ENCODE peak calls at places on chromosomes 2 and 18, in ten cellular contexts. One of them, this sample, is unnamed. For H3K9me3, the result is how much of the 10 kb centered on the place peaks cover.

GRCh38 chr18:56647071-56647470 is 4.1 kb upstream of the WDR7 start:
- DNase-seq in neural progenitor cell: no peak
- DNase-seq in ovary: no peak
- DNase-seq in SJCRH30: no peak
- DNase-seq in tibial artery: no peak
- DNase-seq in osteoblast: no peak
- DNase-seq in A549: no peak
- DNase-seq in mucosa of descending colon: no peak
- DNase-seq in cardiac muscle cell: no peak
- DNase-seq in CD8-positive, alpha-beta T cell: no peak
- DNase-seq in this sample: no peak

GRCh38 chr2:190714958-190715357 is 66.1 kb downstream of the NAB1 start:
- DNase-seq in mucosa of descending colon: no peak
- DNase-seq in CD8-positive, alpha-beta T cell: no peak
- DNase-seq in A549: no peak
- DNase-seq in neural progenitor cell: no peak
- DNase-seq in cardiac muscle cell: no peak
- DNase-seq in osteoblast: no peak
- DNase-seq in tibial artery: no peak
- DNase-seq in SJCRH30: no peak
- DNase-seq in ovary: no peak
- DNase-seq in this sample: no peak

GRCh38 chr2:121860033-121860810 is 104.8 kb downstream of the TSN start:
- DNase-seq in neural progenitor cell: no peak
- DNase-seq in mucosa of descending colon: no peak
- DNase-seq in osteoblast: no peak
- DNase-seq in CD8-positive, alpha-beta T cell: no peak
- DNase-seq in SJCRH30: no peak
- DNase-seq in A549: peak
- DNase-seq in cardiac muscle cell: no peak
- DNase-seq in tibial artery: no peak
- DNase-seq in ovary: no peak
- DNase-seq in this sample: no peak

GRCh38 chr18:22709288-22710060 is 223.7 kb upstream of the RBBP8 start:
- DNase-seq in neural progenitor cell: no peak
- DNase-seq in cardiac muscle cell: no peak
- DNase-seq in ovary: peak
- DNase-seq in SJCRH30: no peak
- DNase-seq in A549: peak
- DNase-seq in tibial artery: no peak
- DNase-seq in CD8-positive, alpha-beta T cell: no peak
- DNase-seq in osteoblast: no peak
- DNase-seq in mucosa of descending colon: no peak
- DNase-seq in this sample: no peak

GRCh38 chr2:106124787-106125549 is 69.1 kb downstream of the UXS1 start:
- DNase-seq in ovary: no peak
- DNase-seq in tibial artery: no peak
- DNase-seq in neural progenitor cell: no peak
- DNase-seq in osteoblast: no peak
- DNase-seq in SJCRH30: no peak
- DNase-seq in mucosa of descending colon: no peak
- DNase-seq in CD8-positive, alpha-beta T cell: no peak
- DNase-seq in A549: no peak
- DNase-seq in cardiac muscle cell: no peak
- DNase-seq in this sample: no peak

GRCh38 chr18:10291568-10291981 is 162.9 kb upstream of the APCDD1 start:
- DNase-seq in neural progenitor cell: peak
- DNase-seq in SJCRH30: no peak
- DNase-seq in cardiac muscle cell: no peak
- DNase-seq in mucosa of descending colon: no peak
- DNase-seq in osteoblast: no peak
- DNase-seq in ovary: no peak
- DNase-seq in tibial artery: peak
- DNase-seq in A549: no peak
- DNase-seq in CD8-positive, alpha-beta T cell: no peak
- DNase-seq in this sample: no peak

GRCh38 chr18:37467002-37467401 is 98.6 kb downstream of the CELF4 start:
- DNase-seq in mucosa of descending colon: no peak
- DNase-seq in neural progenitor cell: no peak
- DNase-seq in tibial artery: no peak
- DNase-seq in cardiac muscle cell: no peak
- DNase-seq in SJCRH30: no peak
- DNase-seq in A549: no peak
- DNase-seq in ovary: no peak
- DNase-seq in osteoblast: peak
- DNase-seq in CD8-positive, alpha-beta T cell: no peak
- DNase-seq in this sample: no peak

GRCh38 chr2:122908134-122908533 is 1117.0 kb upstream of the CNTNAP5 start:
- DNase-seq in tibial artery: no peak
- DNase-seq in A549: no peak
- DNase-seq in osteoblast: no peak
- DNase-seq in cardiac muscle cell: no peak
- DNase-seq in mucosa of descending colon: no peak
- DNase-seq in SJCRH30: no peak
- DNase-seq in neural progenitor cell: no peak
- DNase-seq in CD8-positive, alpha-beta T cell: no peak
- DNase-seq in ovary: no peak
- DNase-seq in this sample: no peak

GRCh38 chr2:10188729-10189305 is 66.3 kb downstream of the RRM2 start:
- DNase-seq in mucosa of descending colon: no peak
- DNase-seq in SJCRH30: no peak
- DNase-seq in tibial artery: no peak
- DNase-seq in osteoblast: peak
- DNase-seq in CD8-positive, alpha-beta T cell: no peak
- DNase-seq in ovary: no peak
- DNase-seq in neural progenitor cell: no peak
- DNase-seq in A549: no peak
- DNase-seq in cardiac muscle cell: no peak
- DNase-seq in this sample: no peak

GRCh38 chr18:63197246-63197791 is 122.2 kb downstream of the BCL2 start:
- DNase-seq in SJCRH30: no peak
- DNase-seq in CD8-positive, alpha-beta T cell: peak
- DNase-seq in osteoblast: no peak
- DNase-seq in neural progenitor cell: no peak
- DNase-seq in cardiac muscle cell: no peak
- DNase-seq in ovary: no peak
- DNase-seq in tibial artery: no peak
- DNase-seq in A549: peak
- DNase-seq in mucosa of descending colon: no peak
- DNase-seq in this sample: no peak

GRCh38 chr2:207422307-207422960 is 107.3 kb upstream of the CREB1 start:
- DNase-seq in neural progenitor cell: no peak
- DNase-seq in A549: no peak
- DNase-seq in ovary: no peak
- DNase-seq in SJCRH30: no peak
- DNase-seq in tibial artery: no peak
- DNase-seq in osteoblast: no peak
- DNase-seq in mucosa of descending colon: no peak
- DNase-seq in CD8-positive, alpha-beta T cell: no peak
- DNase-seq in cardiac muscle cell: no peak
- DNase-seq in this sample: no peak

GRCh38 chr18:9242987-9243386 is 91.6 kb upstream of the TWSG1 start:
- DNase-seq in ovary: no peak
- DNase-seq in tibial artery: no peak
- DNase-seq in osteoblast: no peak
- DNase-seq in mucosa of descending colon: no peak
- DNase-seq in SJCRH30: no peak
- DNase-seq in CD8-positive, alpha-beta T cell: no peak
- DNase-seq in cardiac muscle cell: no peak
- DNase-seq in neural progenitor cell: no peak
- DNase-seq in A549: no peak
- DNase-seq in this sample: no peak

GRCh38 chr18:75213610-75214009 is 3.0 kb downstream of the TSHZ1 start:
- DNase-seq in tibial artery: no peak
- DNase-seq in A549: no peak
- DNase-seq in ovary: no peak
- DNase-seq in osteoblast: no peak
- DNase-seq in neural progenitor cell: no peak
- DNase-seq in cardiac muscle cell: no peak
- DNase-seq in SJCRH30: no peak
- DNase-seq in mucosa of descending colon: no peak
- DNase-seq in CD8-positive, alpha-beta T cell: no peak
- DNase-seq in this sample: no peak

GRCh38 chr2:71693286-71694270 is 240.2 kb downstream of the DYSF start:
- DNase-seq in A549: no peak
- DNase-seq in ovary: no peak
- DNase-seq in tibial artery: peak
- DNase-seq in CD8-positive, alpha-beta T cell: no peak
- DNase-seq in cardiac muscle cell: no peak
- DNase-seq in osteoblast: no peak
- DNase-seq in mucosa of descending colon: peak
- DNase-seq in neural progenitor cell: no peak
- DNase-seq in SJCRH30: no peak
- DNase-seq in this sample: no peak

GRCh38 chr2:233691443-233692433 is 952 bp upstream of the UGT1A6 start:
- DNase-seq in mucosa of descending colon: peak
- DNase-seq in cardiac muscle cell: no peak
- DNase-seq in ovary: no peak
- DNase-seq in A549: no peak
- DNase-seq in neural progenitor cell: no peak
- DNase-seq in tibial artery: no peak
- DNase-seq in osteoblast: no peak
- DNase-seq in CD8-positive, alpha-beta T cell: no peak
- DNase-seq in SJCRH30: no peak
- DNase-seq in this sample: no peak

GRCh38 chr2:230471074-230471473 is 55.1 kb downstream of the SP100 start:
- DNase-seq in SJCRH30: no peak
- DNase-seq in osteoblast: no peak
- DNase-seq in cardiac muscle cell: no peak
- DNase-seq in tibial artery: no peak
- DNase-seq in ovary: no peak
- DNase-seq in neural progenitor cell: no peak
- DNase-seq in mucosa of descending colon: no peak
- DNase-seq in CD8-positive, alpha-beta T cell: no peak
- DNase-seq in A549: no peak
- DNase-seq in this sample: no peak

GRCh38 chr18:25053484-25053883 is 298.5 kb downstream of the ZNF521 start:
- DNase-seq in SJCRH30: no peak
- DNase-seq in A549: no peak
- DNase-seq in mucosa of descending colon: no peak
- DNase-seq in CD8-positive, alpha-beta T cell: no peak
- DNase-seq in tibial artery: no peak
- DNase-seq in ovary: no peak
- DNase-seq in neural progenitor cell: no peak
- DNase-seq in osteoblast: no peak
- DNase-seq in cardiac muscle cell: no peak
- DNase-seq in this sample: no peak

DNA sequence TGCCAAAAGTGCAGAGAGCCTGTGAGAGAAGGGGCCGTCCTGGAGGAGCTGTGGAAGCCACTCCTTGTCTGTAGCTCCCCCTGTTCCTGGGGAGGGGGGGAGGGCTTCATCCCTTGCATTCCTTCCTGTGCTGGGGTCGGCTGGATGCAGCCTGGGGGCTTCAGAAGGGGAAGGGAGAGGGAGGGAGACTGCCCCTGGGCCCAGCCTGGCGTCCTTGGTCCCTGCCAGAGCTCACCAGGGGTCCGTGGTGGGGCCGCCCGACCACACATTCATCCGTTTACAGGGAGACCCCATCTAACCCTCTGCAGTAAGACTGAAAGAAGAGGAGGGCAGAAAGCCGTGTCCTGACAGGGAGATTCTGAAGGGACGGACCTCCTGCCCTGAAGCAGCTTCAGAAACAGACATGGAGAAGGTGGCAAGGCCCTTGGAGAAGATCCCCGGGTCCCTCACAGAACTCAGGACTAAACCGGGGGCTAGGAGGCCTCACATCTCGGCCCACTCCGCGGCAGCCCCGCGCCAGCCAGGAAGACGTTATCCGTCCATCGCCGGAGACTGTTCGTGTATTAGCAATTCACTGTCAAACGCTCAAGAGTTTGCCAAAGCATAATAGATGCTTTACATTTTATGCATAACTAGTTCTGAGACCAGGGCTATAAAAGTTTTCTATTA is 258.2 kb upstream of the SALL3 start:
- DNase-seq in cardiac muscle cell: no peak
- DNase-seq in A549: no peak
- DNase-seq in SJCRH30: no peak
- DNase-seq in mucosa of descending colon: peak
- DNase-seq in neural progenitor cell: peak
- DNase-seq in ovary: no peak
- DNase-seq in osteoblast: no peak
- DNase-seq in CD8-positive, alpha-beta T cell: no peak
- DNase-seq in tibial artery: peak
- DNase-seq in this sample: no peak
- H3K9me3 ChIP-seq in cardiac muscle cell: under half
- H3K9me3 ChIP-seq in A549: under half
- H3K9me3 ChIP-seq in SJCRH30: under half
- H3K9me3 ChIP-seq in mucosa of descending colon: under half
- H3K9me3 ChIP-seq in neural progenitor cell: under half
- H3K9me3 ChIP-seq in ovary: under half
- H3K9me3 ChIP-seq in osteoblast: under half
- H3K9me3 ChIP-seq in CD8-positive, alpha-beta T cell: under half
- H3K9me3 ChIP-seq in tibial artery: under half
- H3K9me3 ChIP-seq in this sample: under half

GRCh38 chr2:44616616-44617266 is 255.0 kb downstream of the CAMKMT start:
- DNase-seq in cardiac muscle cell: no peak
- DNase-seq in osteoblast: no peak
- DNase-seq in ovary: no peak
- DNase-seq in SJCRH30: no peak
- DNase-seq in neural progenitor cell: no peak
- DNase-seq in mucosa of descending colon: no peak
- DNase-seq in tibial artery: no peak
- DNase-seq in CD8-positive, alpha-beta T cell: no peak
- DNase-seq in A549: no peak
- DNase-seq in this sample: no peak
- H3K4me3 ChIP-seq in cardiac muscle cell: no peak
- H3K4me3 ChIP-seq in osteoblast: no peak
- H3K4me3 ChIP-seq in ovary: no peak
- H3K4me3 ChIP-seq in SJCRH30: no peak
- H3K4me3 ChIP-seq in neural progenitor cell: no peak
- H3K4me3 ChIP-seq in mucosa of descending colon: no peak
- H3K4me3 ChIP-seq in tibial artery: no peak
- H3K4me3 ChIP-seq in CD8-positive, alpha-beta T cell: no peak
- H3K4me3 ChIP-seq in A549: no peak
- H3K4me3 ChIP-seq in this sample: no peak

GRCh38 chr2:70340075-70340474 is 38.2 kb upstream of the FAM136A start:
- DNase-seq in tibial artery: no peak
- DNase-seq in CD8-positive, alpha-beta T cell: no peak
- DNase-seq in neural progenitor cell: no peak
- DNase-seq in SJCRH30: no peak
- DNase-seq in cardiac muscle cell: no peak
- DNase-seq in A549: no peak
- DNase-seq in mucosa of descending colon: no peak
- DNase-seq in ovary: no peak
- DNase-seq in osteoblast: no peak
- DNase-seq in this sample: no peak
- H3K9me3 ChIP-seq in tibial artery: under half
- H3K9me3 ChIP-seq in CD8-positive, alpha-beta T cell: under half
- H3K9me3 ChIP-seq in neural progenitor cell: under half
- H3K9me3 ChIP-seq in SJCRH30: under half
- H3K9me3 ChIP-seq in cardiac muscle cell: under half
- H3K9me3 ChIP-seq in A549: under half
- H3K9me3 ChIP-seq in mucosa of descending colon: under half
- H3K9me3 ChIP-seq in ovary: under half
- H3K9me3 ChIP-seq in osteoblast: under half
- H3K9me3 ChIP-seq in this sample: under half

GRCh38 chr2:143440619-143441018 is 311.4 kb downstream of the ARHGAP15 start:
- DNase-seq in tibial artery: no peak
- DNase-seq in CD8-positive, alpha-beta T cell: no peak
- DNase-seq in neural progenitor cell: no peak
- DNase-seq in mucosa of descending colon: no peak
- DNase-seq in cardiac muscle cell: no peak
- DNase-seq in osteoblast: no peak
- DNase-seq in ovary: no peak
- DNase-seq in A549: no peak
- DNase-seq in SJCRH30: no peak
- DNase-seq in this sample: no peak

GRCh38 chr2:143442203-143442602 is 313.0 kb downstream of the ARHGAP15 start:
- DNase-seq in cardiac muscle cell: no peak
- DNase-seq in A549: no peak
- DNase-seq in CD8-positive, alpha-beta T cell: no peak
- DNase-seq in mucosa of descending colon: no peak
- DNase-seq in osteoblast: no peak
- DNase-seq in neural progenitor cell: no peak
- DNase-seq in tibial artery: no peak
- DNase-seq in ovary: no peak
- DNase-seq in SJCRH30: no peak
- DNase-seq in this sample: no peak
- H3K4me3 ChIP-seq in cardiac muscle cell: no peak
- H3K4me3 ChIP-seq in A549: no peak
- H3K4me3 ChIP-seq in CD8-positive, alpha-beta T cell: no peak
- H3K4me3 ChIP-seq in mucosa of descending colon: no peak
- H3K4me3 ChIP-seq in osteoblast: no peak
- H3K4me3 ChIP-seq in neural progenitor cell: no peak
- H3K4me3 ChIP-seq in tibial artery: no peak
- H3K4me3 ChIP-seq in ovary: no peak
- H3K4me3 ChIP-seq in SJCRH30: no peak
- H3K4me3 ChIP-seq in this sample: no peak

This sample was measured in iPS DF 6.9.